ENCODE peak calls at places on chromosomes 16 and 17, in nine cellular contexts. F is kidney; V is ovary; T is right lobe of liver; Y is CD4-positive, alpha-beta T cell; D is right atrium auricular region; Q is T-helper 17 cell; M is naive thymus-derived CD8-positive, alpha-beta T cell; E is COR-L47. A is an unnamed sample.

GRCh38 chr17:56478836-56479447 is 114.6 kb upstream of the NOG start:
- DNase-seq in F (no peak), V (no peak), T (no peak), Y (no peak), D (no peak), Q (no peak), M (no peak), E (no peak), A (no peak)

GRCh38 chr16:7026639-7027038 is 306.0 kb upstream of the RBFOX1 start:
- DNase-seq in F (no peak), V (no peak), T (no peak), Y (no peak), D (no peak), Q (no peak), M (no peak), E (no peak), A (no peak)

GRCh38 chr17:39706921-39707337 is 7.1 kb downstream of the ERBB2 start:
- DNase-seq in F (peak), V (no peak), T (no peak), Y (no peak), D (no peak), Q (no peak), M (no peak), E (no peak), A (peak)

GRCh38 chr17:17380156-17380925 is 77.2 kb downstream of the NT5M start:
- DNase-seq in F (peak), V (no peak), T (no peak), Y (no peak), D (no peak), Q (no peak), M (no peak), E (no peak), A (no peak)

GRCh38 chr16:50585331-50585776 is 37.2 kb downstream of the NKD1 start:
- DNase-seq in F (peak), V (peak), T (no peak), Y (no peak), D (peak), Q (no peak), M (no peak), E (no peak), A (peak)

GRCh38 chr17:82154881-82155331 is 56.9 kb upstream of the FASN start:
- DNase-seq in F (peak), V (no peak), T (no peak), Y (no peak), D (no peak), Q (no peak), M (no peak), E (no peak), A (no peak)

GRCh38 chr17:11144358-11145233 is 96.4 kb upstream of the SHISA6 start:
- DNase-seq in F (no peak), V (no peak), T (peak), Y (no peak), D (no peak), Q (no peak), M (no peak), E (no peak), A (peak)

GRCh38 chr16:48277158-48277557 is 29.8 kb upstream of the ABCC11 start:
- DNase-seq in F (peak), V (no peak), T (peak), Y (no peak), D (no peak), Q (no peak), M (no peak), E (peak), A (peak)

GRCh38 chr17:44187131-44187899 is 543 bp downstream of the TMUB2 start:
- DNase-seq in F (peak), V (no peak), T (no peak), Y (peak), D (no peak), Q (no peak), M (no peak), E (no peak), A (no peak)

GRCh38 chr16:63745456-63745855 is 1376.4 kb downstream of the CDH11 start:
- DNase-seq in F (no peak), V (no peak), T (no peak), Y (no peak), D (no peak), Q (no peak), M (no peak), E (no peak), A (no peak)

GRCh38 chr17:57898487-57899311 is 48.9 kb upstream of the MRPS23 start:
- DNase-seq in F (peak), V (no peak), T (no peak), Y (no peak), D (peak), Q (no peak), M (no peak), E (no peak), A (peak)

GRCh38 chr17:73773702-73774101 is 129.5 kb upstream of the SDK2 start:
- DNase-seq in F (no peak), V (no peak), T (no peak), Y (no peak), D (no peak), Q (no peak), M (no peak), E (no peak), A (no peak)

GRCh38 chr16:31083556-31083955 is 5.2 kb downstream of the PRSS53 start:
- DNase-seq in F (no peak), V (no peak), T (no peak), Y (no peak), D (no peak), Q (no peak), M (no peak), E (no peak), A (no peak)

GRCh38 chr16:80846275-80847013 is 42.0 kb upstream of the CDYL2 start:
- DNase-seq in F (no peak), V (no peak), T (no peak), Y (no peak), D (no peak), Q (no peak), M (no peak), E (no peak), A (no peak)

GRCh38 chr17:59840329-59840907 is 52.3 kb downstream of the TUBD1 start:
- DNase-seq in F (no peak), V (no peak), T (no peak), Y (no peak), D (peak), Q (no peak), M (no peak), E (no peak), A (no peak)

GRCh38 chr16:84569382-84569987 is 48.4 kb downstream of the COTL1 start:
- DNase-seq in F (no peak), V (no peak), T (no peak), Y (no peak), D (no peak), Q (no peak), M (no peak), E (no peak), A (peak)

GRCh38 chr17:2195729-2196128 is 107.9 kb downstream of the SMG6 start:
- DNase-seq in F (no peak), V (no peak), T (no peak), Y (no peak), D (no peak), Q (no peak), M (no peak), E (no peak), A (no peak)

GRCh38 chr17:57913576-57914273 is 41.5 kb downstream of the CUEDC1 start:
- DNase-seq in F (no peak), V (no peak), T (no peak), Y (no peak), D (no peak), Q (no peak), M (no peak), E (no peak), A (no peak)

GRCh38 chr17:61335105-61335844 is 64.4 kb upstream of the TBX2 start:
- DNase-seq in F (no peak), V (no peak), T (no peak), Y (no peak), D (no peak), Q (no peak), M (no peak), E (no peak), A (no peak)

GRCh38 chr17:37094391-37094790 is 145.6 kb downstream of the AATF start:
- DNase-seq in F (no peak), V (no peak), T (no peak), Y (no peak), D (no peak), Q (no peak), M (no peak), E (no peak), A (no peak)

GRCh38 chr16:11677959-11678881 is 10.0 kb downstream of the SNN start:
- DNase-seq in F (peak), V (no peak), T (peak), Y (no peak), D (no peak), Q (no peak), M (no peak), E (no peak), A (no peak)

GRCh38 chr17:70577456-70577855 is 408.1 kb downstream of the KCNJ2 start:
- DNase-seq in F (no peak), V (no peak), T (no peak), Y (no peak), D (no peak), Q (no peak), M (no peak), E (no peak), A (no peak)

GRCh38 chr16:24671455-24671954 is 57.9 kb upstream of the TNRC6A start:
- DNase-seq in F (no peak), V (no peak), T (no peak), Y (no peak), D (no peak), Q (no peak), M (no peak), E (no peak), A (no peak)

GRCh38 chr17:4304417-4305027 is 40.7 kb upstream of the ANKFY1 start:
- DNase-seq in F (no peak), V (no peak), T (no peak), Y (no peak), D (no peak), Q (no peak), M (peak), E (no peak), A (peak)

GRCh38 chr16:74773431-74774222 is 993 bp downstream of the FA2H start:
- DNase-seq in F (no peak), V (no peak), T (no peak), Y (no peak), D (no peak), Q (no peak), M (no peak), E (no peak), A (peak)

GRCh38 chr17:41915566-41915965 is 3.2 kb downstream of the ACLY start:
- DNase-seq in F (no peak), V (no peak), T (no peak), Y (no peak), D (no peak), Q (no peak), M (no peak), E (no peak), A (no peak)

GRCh38 chr17:45410144-45411091 is 22.3 kb downstream of the ARHGAP27 start:
- DNase-seq in F (peak), V (no peak), T (peak), Y (peak), D (no peak), Q (peak), M (peak), E (no peak), A (peak)

GRCh38 chr16:89152831-89153700 is 18.5 kb upstream of the CDH15 start:
- DNase-seq in F (peak), V (no peak), T (peak), Y (no peak), D (no peak), Q (no peak), M (no peak), E (no peak), A (no peak)

GRCh38 chr16:85923153-85924021 is 24.4 kb downstream of the IRF8 start:
- DNase-seq in F (peak), V (no peak), T (no peak), Y (no peak), D (no peak), Q (no peak), M (no peak), E (no peak), A (no peak)

GRCh38 chr16:73616186-73616585 is 568.3 kb upstream of the ZFHX3 start:
- DNase-seq in F (no peak), V (no peak), T (no peak), Y (no peak), D (no peak), Q (no peak), M (no peak), E (no peak), A (no peak)

GRCh38 chr16:72856797-72857196 is 191.1 kb downstream of the ZFHX3 start:
- DNase-seq in F (no peak), V (no peak), T (no peak), Y (no peak), D (no peak), Q (no peak), M (no peak), E (peak), A (no peak)

GRCh38 chr16:14061732-14062259 is 9.3 kb upstream of the MRTFB start:
- DNase-seq in F (no peak), V (no peak), T (no peak), Y (no peak), D (peak), Q (no peak), M (no peak), E (peak), A (no peak)

GRCh38 chr16:19014456-19014855 is 30.7 kb downstream of the TMC7 start:
- DNase-seq in F (no peak), V (no peak), T (no peak), Y (no peak), D (no peak), Q (no peak), M (no peak), E (no peak), A (peak)

GRCh38 chr16:66539628-66540469 is 10.1 kb downstream of the TK2 start:
- DNase-seq in F (no peak), V (no peak), T (no peak), Y (no peak), D (no peak), Q (no peak), M (no peak), E (no peak), A (no peak)

GRCh38 chr16:22623351-22623781 is 112.7 kb downstream of the NPIPB5 start:
- DNase-seq in F (no peak), V (no peak), T (no peak), Y (no peak), D (no peak), Q (no peak), M (no peak), E (no peak), A (no peak)

GRCh38 chr17:65629234-65629690 is 67.8 kb upstream of the AXIN2 start:
- DNase-seq in F (no peak), V (no peak), T (no peak), Y (no peak), D (no peak), Q (no peak), M (no peak), E (peak), A (no peak)

A was measured in transverse colon.